ENCODE peak calls at places on chromosome 2, in six cellular contexts. D, J, O, X, M and T are unnamed samples.

GRCh38 chr2:164388511-164388910 is 232.8 kb downstream of the GRB14 start:
- DNase-seq in J (no peak), X (no peak), M (no peak), O (no peak), D (no peak), T (no peak)

GRCh38 chr2:145626301-145626700 is 1106.4 kb upstream of the ZEB2 start:
- DNase-seq in J (no peak), M (no peak), D (no peak), X (no peak), O (no peak), T (no peak)

GRCh38 chr2:46657042-46657504 is 177.7 kb downstream of the TMEM247 start:
- DNase-seq in M (no peak), O (peak; percentile 47), X (no peak), J (no peak), D (no peak), T (no peak)

GRCh38 chr2:190352668-190353536 is 9.5 kb downstream of the INPP1 start:
- DNase-seq in O (no peak), M (no peak), D (no peak), X (no peak), J (no peak), T (no peak)

GRCh38 chr2:130289780-130290179 is 52.9 kb upstream of the IMP4 start:
- DNase-seq in D (no peak), J (no peak), M (no peak), O (no peak), X (no peak), T (no peak)

GRCh38 chr2:190841707-190842505 is 38.7 kb upstream of the GLS start:
- DNase-seq in M (no peak), D (no peak), X (no peak), O (no peak), J (no peak), T (no peak)

GRCh38 chr2:120762341-120763061 is 26.8 kb downstream of the GLI2 start:
- DNase-seq in M (no peak), J (no peak), D (no peak), O (no peak), X (no peak), T (no peak)

GRCh38 chr2:6254446-6254845 is 562.3 kb downstream of the SOX11 start:
- DNase-seq in M (no peak), J (no peak), O (no peak), D (no peak), X (no peak), T (no peak)

GRCh38 chr2:232488097-232488711 is 570 bp upstream of the ECEL1 start:
- DNase-seq in O (no peak), D (no peak), X (no peak), J (no peak), M (no peak), T (no peak)

GRCh38 chr2:216636570-216637450 is 3.6 kb downstream of the IGFBP2 start:
- DNase-seq in M (no peak), J (no peak), O (no peak), D (no peak), X (no peak), T (no peak)

GRCh38 chr2:115412501-115412900 is 970.1 kb downstream of the DPP10 start:
- DNase-seq in J (no peak), M (no peak), O (no peak), X (no peak), D (no peak), T (no peak)

GRCh38 chr2:61961231-61961901 is 55.9 kb downstream of the COMMD1 start:
- DNase-seq in O (no peak), D (no peak), M (no peak), J (no peak), X (no peak), T (no peak)

GRCh38 chr2:187900023-187900422 is 345.8 kb upstream of the TFPI start:
- DNase-seq in X (no peak), M (no peak), O (no peak), D (no peak), J (no peak), T (no peak)

GRCh38 chr2:213034578-213034977 is 116.8 kb downstream of the IKZF2 start:
- DNase-seq in O (no peak), D (no peak), M (no peak), J (no peak), X (no peak), T (no peak)